ENCODE peak calls at places on chromosomes 11 and 22, in seven cellular contexts. B is left ventricle myocardium inferior, K is stomach, H is ovary, X is cardiac muscle cell, V is testis, M is heart left ventricle. D is an unnamed sample.
A peak's percentile ranks its signal among the peaks of the same experiment; 100 is the strongest.

GRCh38 chr11:118342503-118343161 is at the start of gene CD3D:
- DNase-seq in K (no peak), X (no peak), B (no peak), V (no peak), M (no peak), H (no peak), D (no peak)

GRCh38 chr11:63866211-63866610 is 27.3 kb downstream of the MARK2 start:
- DNase-seq in V (peak; percentile 50), M (no peak), K (peak; percentile 89), X (peak; percentile 77), H (peak; percentile 58), B (peak; percentile 32), D (peak; percentile 84)

GRCh38 chr11:19844806-19845205 is 132.2 kb downstream of the NAV2 start:
- DNase-seq in B (no peak), M (no peak), X (no peak), H (no peak), V (no peak), K (no peak), D (no peak)

GRCh38 chr22:24001314-24001713 is 3.9 kb downstream of the GSTT4 start:
- DNase-seq in B (no peak), X (no peak), V (no peak), K (no peak), M (no peak), H (no peak), D (no peak)

GRCh38 chr22:35357883-35358621 is 22.8 kb upstream of the HMOX1 start:
- DNase-seq in V (no peak), X (no peak), M (no peak), K (no peak), H (no peak), B (no peak), D (no peak)

GRCh38 chr22:49330421-49331222 is 497.1 kb downstream of the BRD1 start:
- DNase-seq in M (no peak), X (no peak), V (no peak), B (no peak), K (peak; percentile 20), H (no peak), D (no peak)

GRCh38 chr11:72191961-72192381 is at the start of gene FOLR1:
- DNase-seq in B (no peak), V (peak; percentile 9), K (no peak), X (no peak), H (no peak), M (no peak), D (no peak)

GRCh38 chr11:20672575-20672974 is 3.2 kb downstream of the NELL1 start:
- DNase-seq in M (no peak), K (no peak), B (no peak), V (no peak), H (no peak), X (peak; percentile 8), D (peak; percentile 13)

GRCh38 chr11:130849215-130849568 is 67.1 kb downstream of the SNX19 start:
- DNase-seq in K (no peak), H (no peak), X (peak; percentile 81), V (no peak), M (no peak), B (no peak), D (no peak)

DNA sequence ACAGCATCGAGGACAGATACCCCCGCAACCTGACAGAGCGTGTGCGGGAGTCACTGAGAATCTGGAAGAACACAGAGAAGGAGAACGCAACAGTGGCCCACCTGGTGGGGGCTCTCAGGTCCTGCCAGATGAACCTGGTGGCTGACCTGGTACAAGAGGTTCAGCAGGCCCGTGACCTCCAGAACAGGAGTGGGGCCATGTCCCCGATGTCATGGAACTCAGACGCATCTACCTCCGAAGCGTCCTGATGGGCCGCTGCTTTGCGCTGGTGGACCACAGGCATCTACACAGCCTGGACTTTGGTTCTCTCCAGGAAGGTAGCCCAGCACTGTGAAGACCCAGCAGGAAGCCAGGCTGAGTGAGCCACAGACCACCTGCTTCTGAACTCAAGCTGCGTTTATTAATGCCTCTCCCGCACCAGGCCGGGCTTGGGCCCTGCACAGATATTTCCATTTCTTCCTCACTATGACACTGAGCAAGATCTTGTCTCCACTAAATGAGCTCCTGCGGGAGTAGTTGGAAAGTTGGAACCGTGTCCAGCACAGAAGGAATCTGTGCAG is 3.2 kb downstream of the FADD start:
- DNase-seq in H (no peak), X (no peak), M (no peak), B (no peak), K (no peak), V (no peak), D (no peak)
- H3K36me3 ChIP-seq in H (no peaks in the 10 kb centered on the region), X (no peaks in the 10 kb centered on the region), M (peaks cover 44% of the 10 kb centered on the region), B (peaks cover 32% of the 10 kb centered on the region), K (peaks cover 48% of the 10 kb centered on the region), V (no peaks in the 10 kb centered on the region), D (peaks cover 50% of the 10 kb centered on the region)

GRCh38 chr11:11989774-11990744 is 18.4 kb downstream of the DKK3 start:
- DNase-seq in B (no peak), V (peak; percentile 67), H (no peak), M (peak; percentile 35), X (peak; percentile 69), K (no peak), D (no peak)
- H3K27ac ChIP-seq in B (peak overlapping the region; percentile 96), V (no peak overlapping the region), H (no peak overlapping the region), M (peak overlapping the region; percentile 76), X (peak overlapping the region; percentile 34), K (peak overlapping the region; percentile 7), D (no peak overlapping the region)

GRCh38 chr22:30325724-30326703 is 727 bp downstream of the TBC1D10A start:
- DNase-seq in B (no peak), M (peak; percentile 49), K (peak; percentile 53), V (peak; percentile 58), H (peak; percentile 39), X (no peak), D (no peak)

GRCh38 chr22:30325065-30325720 is 1.5 kb downstream of the TBC1D10A start:
- DNase-seq in K (peak; percentile 48), V (peak; percentile 88), X (peak; percentile 85), B (no peak), H (peak; percentile 51), M (peak; percentile 55), D (peak; percentile 73)

GRCh38 chr22:30328466-30329049 is 1.8 kb upstream of the TBC1D10A start:
- DNase-seq in B (no peak), K (no peak), V (no peak), M (no peak), H (no peak), X (no peak), D (no peak)

GRCh38 chr22:30326704-30327362 is at the start of gene TBC1D10A:
- DNase-seq in B (peak; percentile 91), M (peak; percentile 92), H (peak; percentile 91), V (peak; percentile 96), X (peak; percentile 94), K (peak; percentile 97), D (peak; percentile 95)

DNA sequence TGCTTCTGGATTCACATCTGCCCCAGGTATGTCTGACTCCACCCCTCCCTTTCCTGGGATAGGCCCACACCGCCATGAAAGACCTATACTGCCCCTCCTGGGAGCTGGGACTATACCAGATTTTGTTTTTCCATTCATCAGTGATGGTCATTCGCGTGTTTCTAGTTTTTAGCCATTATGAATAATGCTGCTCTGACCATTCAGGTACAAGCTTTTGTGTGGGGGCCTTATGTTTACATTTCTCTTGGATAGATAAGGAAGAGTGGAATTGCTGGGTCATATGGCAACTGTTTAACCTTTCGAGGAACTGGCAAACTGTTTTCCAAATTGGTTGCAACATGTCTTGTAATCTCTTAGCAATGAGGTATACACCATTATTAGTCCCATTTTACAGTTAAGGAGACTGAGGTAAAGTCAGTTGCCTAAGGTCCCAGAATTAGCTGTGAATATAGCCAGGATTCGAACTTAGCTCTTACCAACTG is 1.2 kb upstream of the TBC1D10A start:
- DNase-seq in V (no peak), K (no peak), M (no peak), H (no peak), X (no peak), B (no peak), D (no peak)
- TF ChIP-seq CTCF in V (no peak), K (no peak), M (no peak), H (no peak), X (no peak), B (no peak), D (no peak)

GRCh38 chr11:134405841-134406240 is 6.2 kb downstream of the B3GAT1 start:
- DNase-seq in V (no peak), M (no peak), H (no peak), B (no peak), K (no peak), X (no peak), D (no peak)

GRCh38 chr11:134409552-134410429 is 2.3 kb downstream of the B3GAT1 start:
- DNase-seq in M (no peak), B (no peak), K (peak; percentile 67), H (no peak), X (no peak), V (no peak), D (no peak)

GRCh38 chr11:134407321-134407828 is 4.7 kb downstream of the B3GAT1 start:
- DNase-seq in B (no peak), M (no peak), X (no peak), H (no peak), K (peak; percentile 86), V (no peak), D (peak; percentile 33)

GRCh38 chr11:134406264-134407185 is 5.5 kb downstream of the B3GAT1 start:
- DNase-seq in B (no peak), V (no peak), H (no peak), M (no peak), X (no peak), K (peak; percentile 72), D (peak; percentile 49)

DNA sequence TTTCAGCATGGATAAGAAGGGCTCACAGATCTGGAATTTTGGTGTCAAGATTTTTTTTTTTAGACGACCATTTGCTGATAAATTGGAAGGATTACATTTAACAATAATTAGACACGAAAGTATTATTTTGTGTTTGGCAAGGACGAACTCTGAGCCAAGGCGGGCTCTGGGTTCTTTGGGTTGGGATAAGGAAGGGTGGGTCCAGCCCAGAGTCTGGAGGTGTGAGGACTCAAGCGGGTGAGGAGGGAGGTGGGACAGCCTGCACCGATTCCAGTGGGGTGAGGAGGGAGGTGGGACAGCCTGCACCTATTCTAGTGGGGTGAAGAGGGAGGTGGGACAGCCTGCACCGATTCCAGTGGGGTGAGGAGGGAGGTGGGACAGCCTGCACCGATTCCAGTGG is 4.1 kb downstream of the B3GAT1 start:
- DNase-seq in H (no peak), X (no peak), B (no peak), M (no peak), K (no peak), V (no peak), D (no peak)
- H3K36me3 ChIP-seq in H (no peaks in the 10 kb centered on the region), X (no peaks in the 10 kb centered on the region), B (no peaks in the 10 kb centered on the region), M (no peaks in the 10 kb centered on the region), K (no peaks in the 10 kb centered on the region), V (no peaks in the 10 kb centered on the region), D (no peaks in the 10 kb centered on the region)